ENCODE peak calls at places on chromosomes 5 and 9, in five cellular contexts. F, N, E, Q and A are unnamed samples.

GRCh38 chr5:149438711-149439132 is 59.6 kb upstream of the IL17B start:
- DNase-seq in F (peak), N (no peak), E (no peak), Q (no peak), A (no peak)

GRCh38 chr9:84990850-84991505 is 321.4 kb downstream of the NTRK2 start:
- DNase-seq in F (no peak), N (no peak), E (no peak), Q (no peak), A (no peak)

GRCh38 chr5:128111818-128112448 is 28.4 kb downstream of the SLC12A2 start:
- DNase-seq in F (no peak), N (peak), E (peak), Q (no peak), A (no peak)

GRCh38 chr5:1948663-1949191 is 66.0 kb upstream of the IRX4 start:
- DNase-seq in F (no peak), N (no peak), E (no peak), Q (no peak), A (peak)

GRCh38 chr5:50547303-50547702 is 106.2 kb upstream of the EMB start:
- DNase-seq in F (no peak), N (no peak), E (no peak), Q (no peak), A (no peak)

GRCh38 chr5:169832236-169832635 is 148.1 kb downstream of the INSYN2B start:
- DNase-seq in F (peak), N (no peak), E (no peak), Q (no peak), A (no peak)

GRCh38 chr9:71147368-71147767 is 25.9 kb upstream of the TRPM3 start:
- DNase-seq in F (no peak), N (no peak), E (no peak), Q (no peak), A (no peak)

GRCh38 chr5:62475072-62475471 is 62.5 kb downstream of the IPO11 start:
- DNase-seq in F (no peak), N (peak), E (peak), Q (no peak), A (no peak)

GRCh38 chr5:138985256-138985655 is 110.1 kb upstream of the LRRTM2 start:
- DNase-seq in F (no peak), N (peak), E (peak), Q (no peak), A (no peak)

GRCh38 chr9:76729980-76730737 is 34.1 kb upstream of the PCA3 start:
- DNase-seq in F (peak), N (no peak), E (no peak), Q (no peak), A (no peak)

GRCh38 chr5:81065492-81065891 is 105.3 kb downstream of the RASGRF2 start:
- DNase-seq in F (no peak), N (no peak), E (no peak), Q (no peak), A (no peak)

GRCh38 chr9:36900136-36900855 is 133.8 kb downstream of the PAX5 start:
- DNase-seq in F (no peak), N (no peak), E (no peak), Q (no peak), A (no peak)

GRCh38 chr5:148297695-148298094 is 14.5 kb upstream of the SPINK7 start:
- DNase-seq in F (no peak), N (no peak), E (no peak), Q (no peak), A (no peak)

GRCh38 chr5:143279698-143280097 is 123.8 kb downstream of the NR3C1 start:
- DNase-seq in F (peak), N (peak), E (no peak), Q (no peak), A (no peak)

GRCh38 chr5:411728-412127 is 31.2 kb upstream of the EXOC3 start:
- DNase-seq in F (peak), N (no peak), E (no peak), Q (peak), A (no peak)

GRCh38 chr9:136434580-136435169 is 5.0 kb downstream of the INPP5E start:
- DNase-seq in F (no peak), N (no peak), E (no peak), Q (no peak), A (no peak)

GRCh38 chr5:38060354-38060753 is 198.0 kb upstream of the EGFLAM start:
- DNase-seq in F (no peak), N (peak), E (no peak), Q (no peak), A (no peak)

GRCh38 chr5:137498736-137499505 is at the start of gene SPOCK1:
- DNase-seq in F (peak), N (peak), E (peak), Q (peak), A (peak)

GRCh38 chr5:170941788-170942187 is 80.0 kb downstream of the RANBP17 start:
- DNase-seq in F (peak), N (no peak), E (no peak), Q (no peak), A (peak)

GRCh38 chr9:37936965-37937364 is 33.0 kb upstream of the SLC25A51 start:
- DNase-seq in F (no peak), N (peak), E (no peak), Q (no peak), A (peak)